ENCODE peak calls at places on chromosomes 12 and 14, in five cellular contexts. Q is CD8-positive, alpha-beta T cell; M is HCEC 1CT; E is GM12864; J is CD4-positive, alpha-beta memory T cell. S is an unnamed sample.

GRCh38 chr12:3172124-3173007 is 95.2 kb downstream of the TSPAN9 start:
- DNase-seq in Q (no peak), M (no peak), E (no peak), J (no peak), S (no peak)

GRCh38 chr12:46777587-46777986 is 48.2 kb downstream of the SLC38A4 start:
- DNase-seq in Q (no peak), M (no peak), E (no peak), J (no peak), S (no peak)

GRCh38 chr12:10497602-10498001 is 8.1 kb upstream of the EIF2S3B start:
- DNase-seq in Q (peak), M (no peak), E (no peak), J (no peak), S (no peak)

GRCh38 chr14:64520699-64521098 is 16.1 kb downstream of the ZBTB1 start:
- DNase-seq in Q (no peak), M (no peak), E (no peak), J (no peak), S (no peak)

GRCh38 chr14:50658203-50658602 is 9.9 kb downstream of the SAV1 start:
- DNase-seq in Q (no peak), M (peak), E (no peak), J (no peak), S (no peak)

GRCh38 chr12:117968084-117968789 is 553 bp downstream of the KSR2 start:
- DNase-seq in Q (no peak), M (no peak), E (no peak), J (no peak), S (no peak)

GRCh38 chr12:78951746-78952532 is 87.4 kb downstream of the SYT1 start:
- DNase-seq in Q (no peak), M (no peak), E (no peak), J (no peak), S (no peak)

GRCh38 chr12:96861656-96862055 is 45.4 kb upstream of the NEDD1 start:
- DNase-seq in Q (no peak), M (no peak), E (no peak), J (no peak), S (no peak)

GRCh38 chr12:65740873-65741600 is 83.2 kb upstream of the HMGA2 start:
- DNase-seq in Q (peak), M (peak), E (peak), J (no peak), S (no peak)

GRCh38 chr12:100382327-100382726 is 25.5 kb downstream of the SLC17A8 start:
- DNase-seq in Q (no peak), M (peak), E (no peak), J (no peak), S (no peak)

GRCh38 chr12:5017638-5018348 is 25.9 kb upstream of the KCNA5 start:
- DNase-seq in Q (no peak), M (no peak), E (no peak), J (no peak), S (no peak)

GRCh38 chr12:113456761-113457160 is 14.9 kb downstream of the LHX5 start:
- DNase-seq in Q (no peak), M (no peak), E (no peak), J (no peak), S (peak)

GRCh38 chr12:107525063-107525718 is 160.4 kb upstream of the PWP1 start:
- DNase-seq in Q (no peak), M (no peak), E (no peak), J (no peak), S (no peak)

GRCh38 chr14:101823511-101824120 is 62.1 kb downstream of the PPP2R5C start:
- DNase-seq in Q (peak), M (no peak), E (no peak), J (peak), S (peak)